ENCODE peak calls at places on chromosomes 16 and 17, in eight cellular contexts. One of them, this sample, is unnamed.

GRCh38 chr16:72990003-72990521 is 57.9 kb downstream of the ZFHX3 start:
- DNase-seq in endothelial cell of umbilical vein: peak
- DNase-seq in ovary: peak
- DNase-seq in IMR-90: peak
- DNase-seq in adrenal gland: peak
- DNase-seq in transverse colon: peak
- DNase-seq in esophagus squamous epithelium: no peak
- DNase-seq in A549: peak
- DNase-seq in this sample: peak

GRCh38 chr17:31339906-31340661 is 18.7 kb upstream of the EVI2A start:
- DNase-seq in ovary: no peak
- DNase-seq in esophagus squamous epithelium: no peak
- DNase-seq in IMR-90: peak
- DNase-seq in adrenal gland: peak
- DNase-seq in A549: no peak
- DNase-seq in transverse colon: no peak
- DNase-seq in endothelial cell of umbilical vein: no peak
- DNase-seq in this sample: no peak

GRCh38 chr16:6636457-6636856 is 696.2 kb upstream of the RBFOX1 start:
- DNase-seq in ovary: no peak
- DNase-seq in adrenal gland: no peak
- DNase-seq in transverse colon: no peak
- DNase-seq in IMR-90: no peak
- DNase-seq in A549: no peak
- DNase-seq in esophagus squamous epithelium: no peak
- DNase-seq in endothelial cell of umbilical vein: no peak
- DNase-seq in this sample: no peak

GRCh38 chr17:82127704-82128103 is 29.7 kb upstream of the FASN start:
- DNase-seq in A549: no peak
- DNase-seq in IMR-90: no peak
- DNase-seq in esophagus squamous epithelium: no peak
- DNase-seq in adrenal gland: no peak
- DNase-seq in endothelial cell of umbilical vein: no peak
- DNase-seq in transverse colon: no peak
- DNase-seq in ovary: no peak
- DNase-seq in this sample: no peak

GRCh38 chr16:71460246-71460645 is 1.8 kb downstream of the ZNF23 start:
- DNase-seq in esophagus squamous epithelium: no peak
- DNase-seq in endothelial cell of umbilical vein: no peak
- DNase-seq in ovary: no peak
- DNase-seq in A549: no peak
- DNase-seq in adrenal gland: no peak
- DNase-seq in transverse colon: no peak
- DNase-seq in IMR-90: peak
- DNase-seq in this sample: no peak

GRCh38 chr17:19346351-19347255 is 15.9 kb downstream of the B9D1 start:
- DNase-seq in transverse colon: peak
- DNase-seq in esophagus squamous epithelium: no peak
- DNase-seq in adrenal gland: peak
- DNase-seq in A549: peak
- DNase-seq in ovary: peak
- DNase-seq in IMR-90: peak
- DNase-seq in endothelial cell of umbilical vein: peak
- DNase-seq in this sample: no peak

GRCh38 chr17:57943645-57944044 is 11.6 kb downstream of the CUEDC1 start:
- DNase-seq in IMR-90: no peak
- DNase-seq in adrenal gland: no peak
- DNase-seq in A549: no peak
- DNase-seq in transverse colon: no peak
- DNase-seq in endothelial cell of umbilical vein: no peak
- DNase-seq in ovary: no peak
- DNase-seq in esophagus squamous epithelium: no peak
- DNase-seq in this sample: no peak

GRCh38 chr17:42979511-42980273 is at the start of gene PTGES3L:
- DNase-seq in esophagus squamous epithelium: no peak
- DNase-seq in endothelial cell of umbilical vein: no peak
- DNase-seq in A549: peak
- DNase-seq in IMR-90: peak
- DNase-seq in adrenal gland: no peak
- DNase-seq in ovary: no peak
- DNase-seq in transverse colon: peak
- DNase-seq in this sample: peak

GRCh38 chr16:20243731-20244281 is 83.5 kb downstream of the GP2 start:
- DNase-seq in adrenal gland: no peak
- DNase-seq in ovary: no peak
- DNase-seq in transverse colon: no peak
- DNase-seq in A549: no peak
- DNase-seq in esophagus squamous epithelium: no peak
- DNase-seq in endothelial cell of umbilical vein: no peak
- DNase-seq in IMR-90: no peak
- DNase-seq in this sample: no peak

GRCh38 chr16:19815418-19815817 is 69.2 kb downstream of the GPRC5B start:
- DNase-seq in endothelial cell of umbilical vein: no peak
- DNase-seq in esophagus squamous epithelium: no peak
- DNase-seq in ovary: no peak
- DNase-seq in adrenal gland: no peak
- DNase-seq in IMR-90: no peak
- DNase-seq in transverse colon: no peak
- DNase-seq in A549: no peak
- DNase-seq in this sample: no peak

GRCh38 chr17:69828087-69828486 is 246.9 kb upstream of the KCNJ16 start:
- DNase-seq in esophagus squamous epithelium: no peak
- DNase-seq in transverse colon: no peak
- DNase-seq in IMR-90: peak
- DNase-seq in ovary: no peak
- DNase-seq in endothelial cell of umbilical vein: peak
- DNase-seq in adrenal gland: peak
- DNase-seq in A549: no peak
- DNase-seq in this sample: peak

GRCh38 chr17:75263051-75263450 is 1.4 kb downstream of the MRPS7 start:
- DNase-seq in A549: no peak
- DNase-seq in ovary: no peak
- DNase-seq in adrenal gland: no peak
- DNase-seq in esophagus squamous epithelium: no peak
- DNase-seq in endothelial cell of umbilical vein: no peak
- DNase-seq in IMR-90: no peak
- DNase-seq in transverse colon: no peak
- DNase-seq in this sample: no peak

GRCh38 chr16:56360117-56361008 is 65.0 kb downstream of the AMFR start:
- DNase-seq in IMR-90: no peak
- DNase-seq in A549: no peak
- DNase-seq in endothelial cell of umbilical vein: no peak
- DNase-seq in transverse colon: no peak
- DNase-seq in ovary: peak
- DNase-seq in adrenal gland: peak
- DNase-seq in esophagus squamous epithelium: no peak
- DNase-seq in this sample: no peak

GRCh38 chr16:84600343-84601229 is 17.3 kb downstream of the COTL1 start:
- DNase-seq in endothelial cell of umbilical vein: peak
- DNase-seq in ovary: no peak
- DNase-seq in A549: no peak
- DNase-seq in transverse colon: no peak
- DNase-seq in esophagus squamous epithelium: no peak
- DNase-seq in IMR-90: peak
- DNase-seq in adrenal gland: no peak
- DNase-seq in this sample: no peak

GRCh38 chr17:53122966-53123365 is 699.8 kb upstream of the KIF2B start:
- DNase-seq in ovary: no peak
- DNase-seq in adrenal gland: no peak
- DNase-seq in endothelial cell of umbilical vein: no peak
- DNase-seq in esophagus squamous epithelium: no peak
- DNase-seq in A549: no peak
- DNase-seq in IMR-90: no peak
- DNase-seq in transverse colon: no peak
- DNase-seq in this sample: no peak

GRCh38 chr17:1714488-1714979 is 4.4 kb upstream of the TLCD2 start:
- DNase-seq in ovary: peak
- DNase-seq in transverse colon: peak
- DNase-seq in endothelial cell of umbilical vein: peak
- DNase-seq in IMR-90: peak
- DNase-seq in adrenal gland: peak
- DNase-seq in esophagus squamous epithelium: peak
- DNase-seq in A549: peak
- DNase-seq in this sample: peak

GRCh38 chr17:79843475-79843916 is 4.3 kb upstream of the CBX4 start:
- DNase-seq in A549: no peak
- DNase-seq in adrenal gland: no peak
- DNase-seq in IMR-90: no peak
- DNase-seq in esophagus squamous epithelium: no peak
- DNase-seq in ovary: peak
- DNase-seq in endothelial cell of umbilical vein: no peak
- DNase-seq in transverse colon: peak
- DNase-seq in this sample: no peak

GRCh38 chr17:39508987-39509386 is 47.7 kb downstream of the CDK12 start:
- DNase-seq in adrenal gland: no peak
- DNase-seq in transverse colon: no peak
- DNase-seq in IMR-90: no peak
- DNase-seq in esophagus squamous epithelium: no peak
- DNase-seq in endothelial cell of umbilical vein: no peak
- DNase-seq in A549: no peak
- DNase-seq in ovary: no peak
- DNase-seq in this sample: no peak
- TF ChIP-seq CTCF in adrenal gland: no peak
- TF ChIP-seq CTCF in transverse colon: no peak
- TF ChIP-seq CTCF in IMR-90: no peak
- TF ChIP-seq CTCF in esophagus squamous epithelium: no peak
- TF ChIP-seq CTCF in endothelial cell of umbilical vein: no peak
- TF ChIP-seq CTCF in A549: no peak
- TF ChIP-seq CTCF in ovary: no peak
- TF ChIP-seq CTCF in this sample: no peak

GRCh38 chr16:4377573-4378146 is 6.0 kb downstream of the VASN start:
- DNase-seq in IMR-90: no peak
- DNase-seq in A549: no peak
- DNase-seq in endothelial cell of umbilical vein: no peak
- DNase-seq in ovary: no peak
- DNase-seq in adrenal gland: no peak
- DNase-seq in esophagus squamous epithelium: no peak
- DNase-seq in transverse colon: no peak
- DNase-seq in this sample: no peak

GRCh38 chr16:4375717-4376116 is 4.1 kb downstream of the VASN start:
- DNase-seq in A549: no peak
- DNase-seq in adrenal gland: no peak
- DNase-seq in transverse colon: no peak
- DNase-seq in endothelial cell of umbilical vein: no peak
- DNase-seq in esophagus squamous epithelium: no peak
- DNase-seq in ovary: peak
- DNase-seq in IMR-90: no peak
- DNase-seq in this sample: no peak

GRCh38 chr16:4378202-4378666 is 6.6 kb downstream of the VASN start:
- DNase-seq in IMR-90: no peak
- DNase-seq in esophagus squamous epithelium: no peak
- DNase-seq in adrenal gland: no peak
- DNase-seq in transverse colon: no peak
- DNase-seq in A549: no peak
- DNase-seq in ovary: no peak
- DNase-seq in endothelial cell of umbilical vein: no peak
- DNase-seq in this sample: no peak

GRCh38 chr16:4376820-4377572 is 5.3 kb downstream of the VASN start:
- DNase-seq in transverse colon: no peak
- DNase-seq in esophagus squamous epithelium: no peak
- DNase-seq in ovary: no peak
- DNase-seq in adrenal gland: no peak
- DNase-seq in IMR-90: no peak
- DNase-seq in endothelial cell of umbilical vein: no peak
- DNase-seq in A549: no peak
- DNase-seq in this sample: no peak

DNA sequence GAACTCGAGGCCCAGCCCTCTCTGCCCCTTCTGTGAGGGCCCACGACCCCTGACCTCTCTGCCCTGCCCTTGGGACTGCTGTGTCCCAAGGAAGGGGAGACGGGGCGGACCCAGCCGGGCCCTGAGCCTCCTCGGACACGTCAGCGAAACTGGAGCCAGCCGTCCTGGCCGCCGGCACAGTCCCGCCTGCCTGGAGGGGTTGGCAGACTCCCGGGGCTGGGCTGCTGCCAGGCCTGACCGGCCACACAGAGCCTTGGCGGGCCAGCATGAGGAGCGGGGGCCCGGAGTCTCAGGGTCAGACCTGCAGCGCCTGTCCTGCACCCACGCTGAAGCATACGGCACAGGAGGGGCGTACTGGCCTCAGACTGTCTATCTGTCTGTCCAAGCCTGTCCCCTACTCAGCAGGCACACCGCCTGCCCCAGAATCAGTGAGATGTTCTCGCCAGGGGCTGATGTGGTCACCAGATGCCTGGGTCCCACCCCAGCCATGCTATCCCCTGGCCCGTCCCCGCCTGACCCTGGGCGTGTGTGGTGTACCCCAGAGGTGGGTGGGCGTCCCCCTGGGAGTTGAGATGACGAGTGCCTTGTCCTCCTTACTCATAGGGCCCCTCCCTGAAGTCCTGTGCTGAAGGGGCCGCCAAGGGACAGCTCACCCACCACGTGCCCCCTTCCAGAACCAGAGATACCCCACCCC is 4.6 kb downstream of the VASN start:
- DNase-seq in adrenal gland: peak
- DNase-seq in A549: no peak
- DNase-seq in esophagus squamous epithelium: no peak
- DNase-seq in ovary: peak
- DNase-seq in transverse colon: peak
- DNase-seq in endothelial cell of umbilical vein: no peak
- DNase-seq in IMR-90: peak
- DNase-seq in this sample: peak
- TF ChIP-seq POLR2A in adrenal gland: no peak
- TF ChIP-seq POLR2A in A549: no peak
- TF ChIP-seq POLR2A in esophagus squamous epithelium: no peak
- TF ChIP-seq POLR2A in ovary: no peak
- TF ChIP-seq POLR2A in transverse colon: no peak
- TF ChIP-seq POLR2A in endothelial cell of umbilical vein: no peak
- TF ChIP-seq POLR2A in IMR-90: peak
- TF ChIP-seq POLR2A in this sample: peak

DNA sequence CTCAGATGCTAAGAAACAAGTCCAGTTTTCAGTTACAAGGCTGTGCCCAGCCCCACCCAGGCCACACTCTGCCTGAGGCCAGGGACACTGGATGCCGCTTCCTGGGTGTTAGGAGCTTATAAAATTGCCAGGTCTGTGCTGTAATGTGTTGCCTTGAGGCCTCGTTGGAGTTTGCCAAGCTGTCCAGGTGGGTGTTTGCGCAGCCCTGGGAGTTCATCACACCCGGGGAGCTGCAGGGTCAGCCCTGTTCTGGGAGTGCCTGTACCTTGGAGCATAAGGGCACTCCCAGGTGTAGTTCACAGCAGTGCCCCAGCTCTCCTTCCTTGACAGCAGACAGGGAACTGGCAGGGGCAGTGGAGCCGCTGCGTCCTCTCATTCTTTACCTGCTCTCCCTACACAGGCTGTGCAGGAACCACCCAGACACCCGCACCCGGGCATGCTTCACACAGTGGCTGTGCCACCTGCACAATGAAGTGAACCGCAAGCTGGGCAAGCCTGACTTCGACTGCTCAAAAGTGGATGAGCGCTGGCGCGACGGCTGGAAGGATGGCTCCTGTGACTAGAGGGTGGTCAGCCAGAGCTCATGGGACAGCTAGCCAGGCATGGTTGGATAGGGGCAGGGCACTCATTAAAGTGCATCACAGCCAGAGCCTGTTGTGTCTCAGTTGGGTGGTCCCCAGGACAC is 1.6 kb downstream of the GFER start:
- DNase-seq in transverse colon: peak
- DNase-seq in A549: no peak
- DNase-seq in endothelial cell of umbilical vein: no peak
- DNase-seq in esophagus squamous epithelium: no peak
- DNase-seq in ovary: no peak
- DNase-seq in adrenal gland: no peak
- DNase-seq in IMR-90: no peak
- DNase-seq in this sample: no peak
- TF ChIP-seq CTCF in transverse colon: no peak
- TF ChIP-seq CTCF in A549: no peak
- TF ChIP-seq CTCF in endothelial cell of umbilical vein: no peak
- TF ChIP-seq CTCF in esophagus squamous epithelium: no peak
- TF ChIP-seq CTCF in ovary: no peak
- TF ChIP-seq CTCF in adrenal gland: no peak
- TF ChIP-seq CTCF in IMR-90: no peak
- TF ChIP-seq CTCF in this sample: no peak

GRCh38 chr17:14372905-14373559 is 72.2 kb downstream of the HS3ST3B1 start:
- DNase-seq in A549: no peak
- DNase-seq in esophagus squamous epithelium: no peak
- DNase-seq in transverse colon: no peak
- DNase-seq in ovary: no peak
- DNase-seq in endothelial cell of umbilical vein: no peak
- DNase-seq in adrenal gland: no peak
- DNase-seq in IMR-90: no peak
- DNase-seq in this sample: no peak
- TF ChIP-seq POLR2A in A549: no peak
- TF ChIP-seq POLR2A in esophagus squamous epithelium: no peak
- TF ChIP-seq POLR2A in transverse colon: no peak
- TF ChIP-seq POLR2A in ovary: no peak
- TF ChIP-seq POLR2A in endothelial cell of umbilical vein: no peak
- TF ChIP-seq POLR2A in adrenal gland: no peak
- TF ChIP-seq POLR2A in IMR-90: no peak
- TF ChIP-seq POLR2A in this sample: no peak

This sample was measured in body of pancreas.